ENCODE peak calls at places on chromosomes 6 and 20, in seven cellular contexts. S is psoas muscle; X is OCI-LY7; R is PC-3; D is keratinocyte; K is brain microvascular endothelial cell; O is CD4-positive, alpha-beta T cell. Z is an unnamed sample.

GRCh38 chr6:33672808-33673207 is 38.7 kb downstream of the UQCC2 start:
- DNase-seq in S (peak), D (peak), K (peak), R (peak), X (peak), O (no peak), Z (peak)

GRCh38 chr6:108029226-108029921 is 45.2 kb downstream of the OSTM1 start:
- DNase-seq in S (no peak), R (no peak), K (no peak), X (no peak), O (no peak), D (no peak), Z (no peak)

GRCh38 chr20:1803216-1804128 is 91.7 kb upstream of the SIRPA start:
- DNase-seq in D (no peak), O (no peak), X (no peak), R (no peak), S (peak), K (peak), Z (peak)

GRCh38 chr6:26097268-26097875 is 10.1 kb downstream of the HFE start:
- DNase-seq in R (peak), S (no peak), O (peak), K (peak), X (peak), D (no peak), Z (no peak)

GRCh38 chr20:59825563-59825920 is 107.9 kb downstream of the SYCP2 start:
- DNase-seq in S (no peak), X (no peak), R (no peak), K (no peak), D (no peak), O (no peak), Z (no peak)

GRCh38 chr6:37038297-37039198 is 33.1 kb downstream of the FGD2 start:
- DNase-seq in R (no peak), S (peak), D (no peak), X (no peak), O (no peak), K (no peak), Z (peak)

GRCh38 chr6:148972481-148972880 is 225.7 kb downstream of the UST start:
- DNase-seq in K (no peak), X (peak), S (peak), O (peak), D (no peak), R (peak), Z (peak)

GRCh38 chr6:28811873-28812272 is 111.9 kb downstream of the TRIM27 start:
- DNase-seq in X (peak), K (no peak), R (peak), O (no peak), D (no peak), S (no peak), Z (no peak)

GRCh38 chr6:116556065-116556464 is 2.5 kb downstream of the CALHM4 start:
- DNase-seq in S (no peak), D (no peak), X (no peak), O (no peak), R (peak), K (peak), Z (no peak)

GRCh38 chr6:135481786-135482369 is 15.7 kb downstream of the AHI1 start:
- DNase-seq in K (no peak), D (no peak), O (no peak), S (no peak), X (peak), R (no peak), Z (no peak)

GRCh38 chr20:16944753-16945152 is 196.6 kb downstream of the OTOR start:
- DNase-seq in O (no peak), R (no peak), X (no peak), K (no peak), S (no peak), D (no peak), Z (no peak)

GRCh38 chr6:133567656-133568055 is 321.3 kb upstream of the TCF21 start:
- DNase-seq in X (no peak), D (no peak), K (no peak), R (peak), O (no peak), S (no peak), Z (no peak)

GRCh38 chr6:84411060-84411629 is 183.7 kb upstream of the CEP162 start:
- DNase-seq in K (peak), X (no peak), R (peak), O (no peak), D (no peak), S (no peak), Z (no peak)

GRCh38 chr20:37447688-37448087 is 73.4 kb upstream of the NNAT start:
- DNase-seq in X (no peak), K (no peak), S (no peak), D (no peak), O (no peak), R (no peak), Z (no peak)

GRCh38 chr20:771741-772464 is 3.6 kb upstream of the SLC52A3 start:
- DNase-seq in R (no peak), X (no peak), D (no peak), S (no peak), O (no peak), K (no peak), Z (no peak)

GRCh38 chr6:107956586-107957164 is 1.3 kb downstream of the SEC63 start:
- DNase-seq in R (no peak), O (no peak), X (peak), S (no peak), D (no peak), K (peak), Z (no peak)

GRCh38 chr20:840858-841567 is 7.5 kb downstream of the FAM110A start:
- DNase-seq in R (peak), O (no peak), S (peak), D (no peak), X (peak), K (no peak), Z (peak)

GRCh38 chr6:2247664-2248063 is 2.3 kb upstream of the GMDS start:
- DNase-seq in R (no peak), K (no peak), D (no peak), X (no peak), O (no peak), S (no peak), Z (no peak)

GRCh38 chr6:73523434-73524123 is 2.7 kb upstream of the EEF1A1 start:
- DNase-seq in R (peak), S (peak), D (no peak), O (peak), X (peak), K (no peak), Z (peak)

GRCh38 chr6:83613378-83613777 is 95.5 kb downstream of the SNAP91 start:
- DNase-seq in X (no peak), O (no peak), S (no peak), D (no peak), R (no peak), K (no peak), Z (no peak)

GRCh38 chr6:20542927-20543602 is 8.8 kb downstream of the CDKAL1 start:
- DNase-seq in D (peak), K (peak), R (peak), O (no peak), X (no peak), S (no peak), Z (no peak)

GRCh38 chr6:157148391-157149323 is 174.7 kb downstream of the TMEM242 start:
- DNase-seq in S (peak), X (no peak), K (peak), O (no peak), D (no peak), R (peak), Z (peak)

GRCh38 chr6:157144861-157145260 is 178.5 kb downstream of the TMEM242 start:
- DNase-seq in K (no peak), D (no peak), R (no peak), X (no peak), O (no peak), S (no peak), Z (no peak)

GRCh38 chr6:157143171-157143884 is 180.0 kb downstream of the TMEM242 start:
- DNase-seq in K (peak), O (no peak), S (no peak), D (no peak), R (peak), X (no peak), Z (no peak)

GRCh38 chr6:157145656-157146285 is 177.5 kb downstream of the TMEM242 start:
- DNase-seq in R (no peak), S (no peak), X (no peak), D (no peak), K (peak), O (no peak), Z (no peak)

GRCh38 chr6:157143885-157144795 is 179.2 kb downstream of the TMEM242 start:
- DNase-seq in R (no peak), D (no peak), S (no peak), K (peak), O (no peak), X (no peak), Z (no peak)
- H3K27ac ChIP-seq in R (no peak), D (peak), S (peak), K (peak), O (no peak), X (no peak), Z (peak)

GRCh38 chr6:89260832-89261231 is 43.7 kb upstream of the GABRR1 start:
- DNase-seq in O (no peak), K (no peak), D (no peak), S (no peak), X (peak), R (no peak), Z (no peak)
- TF ChIP-seq CTCF in O (no peak), K (no peak), D (no peak), S (no peak), X (no peak), R (no peak), Z (no peak)

GRCh38 chr6:52588710-52589091 is 11.8 kb upstream of the TRAM2 start:
- DNase-seq in O (no peak), X (no peak), S (no peak), K (no peak), R (no peak), D (no peak), Z (no peak)
- H3K27ac ChIP-seq in O (no peak), X (no peak), S (no peak), K (no peak), R (no peak), D (no peak), Z (no peak)

DNA sequence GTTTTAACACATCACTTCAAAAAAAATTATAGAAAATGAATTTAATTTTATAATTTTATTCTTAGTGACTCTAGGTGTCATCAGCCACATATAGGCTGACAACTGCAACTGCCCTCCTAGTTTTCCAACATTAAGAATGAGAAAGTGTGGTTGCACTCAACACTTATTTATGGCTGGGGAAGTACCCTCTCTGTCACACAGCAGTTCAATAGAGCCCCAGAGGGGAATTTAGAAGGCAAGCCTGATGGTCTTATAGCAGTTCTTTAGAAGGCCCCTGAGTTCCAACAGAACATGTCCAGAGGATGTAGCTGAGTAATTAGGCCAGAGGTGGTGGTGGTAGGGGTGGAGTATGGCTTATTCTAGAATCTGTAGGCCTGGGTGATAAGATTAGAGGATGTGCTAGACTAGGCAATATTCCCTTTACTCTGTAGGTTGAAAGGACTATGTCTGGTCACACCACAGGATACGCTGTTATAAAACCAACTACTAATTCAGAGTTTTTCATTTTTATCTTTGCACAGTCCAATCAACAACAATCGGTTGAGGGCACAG is 226.5 kb upstream of the CITED2 start:
- DNase-seq in K (no peak), O (no peak), X (no peak), R (no peak), D (no peak), S (no peak), Z (no peak)
- TF ChIP-seq CTCF in K (no peak), O (no peak), X (no peak), R (no peak), D (no peak), S (no peak), Z (no peak)